ENCODE peak calls at places on chromosome 10, in four cellular contexts. F, U, N and L are unnamed samples.

GRCh38 chr10:132904169-132904813 is 38.1 kb downstream of the CFAP46 start:
- DNase-seq in F (peak), U (no peak), N (no peak), L (no peak)

GRCh38 chr10:119688033-119688508 is 36.9 kb downstream of the BAG3 start:
- DNase-seq in F (no peak), U (no peak), N (no peak), L (no peak)

GRCh38 chr10:112087953-112088352 is 95.6 kb downstream of the GPAM start:
- DNase-seq in F (no peak), U (no peak), N (no peak), L (no peak)

GRCh38 chr10:123798856-123799255 is 92.8 kb downstream of the CPXM2 start:
- DNase-seq in F (no peak), U (no peak), N (no peak), L (no peak)

GRCh38 chr10:32189400-32190084 is 133.3 kb upstream of the KIF5B start:
- DNase-seq in F (peak), U (no peak), N (no peak), L (no peak)

GRCh38 chr10:112956631-112957350 is 6.7 kb downstream of the TCF7L2 start:
- DNase-seq in F (no peak), U (no peak), N (no peak), L (no peak)

GRCh38 chr10:22617516-22617915 is 96.9 kb downstream of the PIP4K2A start:
- DNase-seq in F (no peak), U (no peak), N (no peak), L (no peak)

GRCh38 chr10:86596266-86596665 is 58.1 kb upstream of the OPN4 start:
- DNase-seq in F (no peak), U (no peak), N (no peak), L (no peak)

GRCh38 chr10:21989453-21990154 is 13.9 kb downstream of the DNAJC1 start:
- DNase-seq in F (peak), U (no peak), N (peak), L (no peak)

GRCh38 chr10:29804025-29804852 is 169.5 kb upstream of the SVIL start:
- DNase-seq in F (peak), U (peak), N (peak), L (peak)

GRCh38 chr10:475709-476457 is 213.6 kb downstream of the DIP2C start:
- DNase-seq in F (no peak), U (no peak), N (no peak), L (no peak)

GRCh38 chr10:120543291-120543690 is 86.3 kb downstream of the PLPP4 start:
- DNase-seq in F (no peak), U (no peak), N (no peak), L (no peak)

GRCh38 chr10:80542053-80542452 is 4.4 kb downstream of the SH2D4B start:
- DNase-seq in F (peak), U (no peak), N (no peak), L (peak)

GRCh38 chr10:75021851-75022250 is 89.6 kb upstream of the SAMD8 start:
- DNase-seq in F (no peak), U (no peak), N (no peak), L (no peak)

GRCh38 chr10:27368706-27369105 is 128.1 kb upstream of the ACBD5 start:
- DNase-seq in F (no peak), U (no peak), N (no peak), L (no peak)

GRCh38 chr10:29007748-29008610 is 280.9 kb upstream of the LYZL1 start:
- DNase-seq in F (peak), U (no peak), N (no peak), L (no peak)

GRCh38 chr10:132588301-132589013 is 50.9 kb downstream of the INPP5A start:
- DNase-seq in F (peak), U (no peak), N (no peak), L (no peak)

GRCh38 chr10:102658802-102659201 is 14.5 kb downstream of the TRIM8 start:
- DNase-seq in F (no peak), U (no peak), N (no peak), L (no peak)

GRCh38 chr10:89516149-89516832 is 19.1 kb downstream of the SLC16A12 start:
- DNase-seq in F (peak), U (peak), N (peak), L (peak)
- H3K4me3 ChIP-seq in F (no peak), U (no peak), N (no peak), L (no peak)

GRCh38 chr10:118569882-118570252 is 25.6 kb downstream of the PRLHR start:
- DNase-seq in F (no peak), U (no peak), N (no peak), L (no peak)

GRCh38 chr10:118569241-118569881 is 26.1 kb downstream of the PRLHR start:
- DNase-seq in F (peak), U (no peak), N (peak), L (no peak)

GRCh38 chr10:118567701-118568248 is 27.7 kb downstream of the PRLHR start:
- DNase-seq in F (no peak), U (no peak), N (no peak), L (no peak)

GRCh38 chr10:118566911-118567310 is 28.5 kb downstream of the PRLHR start:
- DNase-seq in F (no peak), U (no peak), N (no peak), L (no peak)

GRCh38 chr10:118568327-118568848 is 27.1 kb downstream of the PRLHR start:
- DNase-seq in F (peak), U (no peak), N (peak), L (no peak)
- TF ChIP-seq CTCF in F (peak), U (peak), N (peak), L (peak)

DNA sequence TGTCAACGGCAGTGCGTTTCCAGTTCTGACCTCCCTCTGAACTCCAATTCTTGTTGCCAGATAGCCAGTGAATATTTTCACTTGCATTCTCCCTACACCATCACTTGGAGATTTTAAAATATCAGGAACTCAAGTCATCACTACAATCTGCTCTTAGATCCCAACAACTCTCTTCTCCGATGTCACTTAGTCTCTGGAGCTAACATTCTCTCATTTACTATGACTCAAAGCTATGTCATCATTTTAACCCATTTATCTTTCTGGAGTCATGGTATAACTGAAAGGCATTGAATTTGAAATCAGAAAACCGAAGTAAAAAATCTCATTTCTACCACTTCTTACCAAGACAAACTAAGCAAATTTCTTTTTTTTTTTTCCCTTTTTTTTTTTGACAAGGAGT is 5.2 kb upstream of the SLC16A12 start:
- DNase-seq in F (peak), U (no peak), N (no peak), L (no peak)
- H3K4me3 ChIP-seq in F (no peak), U (no peak), N (no peak), L (no peak)

GRCh38 chr10:69464801-69465401 is 13.6 kb downstream of the TSPAN15 start:
- DNase-seq in F (no peak), U (no peak), N (no peak), L (no peak)
- TF ChIP-seq CTCF in F (no peak), U (no peak), N (no peak), L (no peak)

GRCh38 chr10:6141296-6142151 is 52.7 kb downstream of the RBM17 start:
- DNase-seq in F (peak), U (peak), N (no peak), L (no peak)

GRCh38 chr10:6139470-6139869 is 50.6 kb downstream of the RBM17 start:
- DNase-seq in F (no peak), U (no peak), N (no peak), L (no peak)

GRCh38 chr10:6140141-6140841 is 51.5 kb downstream of the RBM17 start:
- DNase-seq in F (no peak), U (no peak), N (no peak), L (no peak)

GRCh38 chr10:6142644-6143043 is 53.8 kb downstream of the RBM17 start:
- DNase-seq in F (no peak), U (no peak), N (no peak), L (no peak)

GRCh38 chr10:6140965-6141295 is 52.1 kb downstream of the RBM17 start:
- DNase-seq in F (no peak), U (no peak), N (no peak), L (no peak)
- H3K4me3 ChIP-seq in F (peak), U (no peak), N (peak), L (peak)